ENCODE peak calls at places on chromosomes 5 and 9, in nine cellular contexts. One of them, this sample, is unnamed.

GRCh38 chr5:18811616-18812015 is 1176.4 kb downstream of the CDH18 start:
- DNase-seq in HFFc6: no peak
- DNase-seq in GM20000: no peak
- DNase-seq in GM13977: no peak
- DNase-seq in GM13976: no peak
- DNase-seq in CD8-positive, alpha-beta T cell: no peak
- DNase-seq in activated CD8-positive, alpha-beta T cell treated with anti-CD3 and anti-CD28 coated beads for 36 hours: no peak
- DNase-seq in GM10248: no peak
- DNase-seq in A549: no peak
- DNase-seq in this sample: no peak

GRCh38 chr5:149656576-149657182 is 73.4 kb upstream of the PPARGC1B start:
- DNase-seq in A549: peak
- DNase-seq in GM13976: peak
- DNase-seq in HFFc6: no peak
- DNase-seq in CD8-positive, alpha-beta T cell: no peak
- DNase-seq in GM20000: peak
- DNase-seq in GM13977: peak
- DNase-seq in activated CD8-positive, alpha-beta T cell treated with anti-CD3 and anti-CD28 coated beads for 36 hours: peak
- DNase-seq in GM10248: peak
- DNase-seq in this sample: no peak

GRCh38 chr5:179558912-179559279 is 8.5 kb downstream of the RUFY1 start:
- DNase-seq in HFFc6: no peak
- DNase-seq in GM20000: no peak
- DNase-seq in GM13976: no peak
- DNase-seq in CD8-positive, alpha-beta T cell: no peak
- DNase-seq in GM13977: peak
- DNase-seq in activated CD8-positive, alpha-beta T cell treated with anti-CD3 and anti-CD28 coated beads for 36 hours: peak
- DNase-seq in GM10248: no peak
- DNase-seq in A549: peak
- DNase-seq in this sample: no peak

GRCh38 chr9:35374910-35375309 is 115.0 kb upstream of the RUSC2 start:
- DNase-seq in CD8-positive, alpha-beta T cell: no peak
- DNase-seq in A549: no peak
- DNase-seq in GM10248: no peak
- DNase-seq in GM20000: no peak
- DNase-seq in HFFc6: no peak
- DNase-seq in GM13977: no peak
- DNase-seq in GM13976: no peak
- DNase-seq in activated CD8-positive, alpha-beta T cell treated with anti-CD3 and anti-CD28 coated beads for 36 hours: no peak
- DNase-seq in this sample: no peak

GRCh38 chr9:112945620-112946208 is 55.0 kb upstream of the SLC46A2 start:
- DNase-seq in GM10248: no peak
- DNase-seq in activated CD8-positive, alpha-beta T cell treated with anti-CD3 and anti-CD28 coated beads for 36 hours: peak
- DNase-seq in GM13977: no peak
- DNase-seq in HFFc6: no peak
- DNase-seq in A549: peak
- DNase-seq in CD8-positive, alpha-beta T cell: no peak
- DNase-seq in GM20000: no peak
- DNase-seq in GM13976: no peak
- DNase-seq in this sample: no peak

GRCh38 chr5:142585451-142585850 is 100.4 kb downstream of the FGF1 start:
- DNase-seq in GM10248: no peak
- DNase-seq in GM13977: no peak
- DNase-seq in GM20000: no peak
- DNase-seq in A549: no peak
- DNase-seq in GM13976: no peak
- DNase-seq in activated CD8-positive, alpha-beta T cell treated with anti-CD3 and anti-CD28 coated beads for 36 hours: no peak
- DNase-seq in CD8-positive, alpha-beta T cell: no peak
- DNase-seq in HFFc6: no peak
- DNase-seq in this sample: no peak

GRCh38 chr9:70566743-70567142 is 152.3 kb upstream of the KLF9 start:
- DNase-seq in activated CD8-positive, alpha-beta T cell treated with anti-CD3 and anti-CD28 coated beads for 36 hours: peak
- DNase-seq in A549: no peak
- DNase-seq in GM20000: no peak
- DNase-seq in GM13976: no peak
- DNase-seq in CD8-positive, alpha-beta T cell: no peak
- DNase-seq in GM13977: no peak
- DNase-seq in HFFc6: no peak
- DNase-seq in GM10248: no peak
- DNase-seq in this sample: no peak

GRCh38 chr9:76521906-76522305 is 62.9 kb downstream of the GCNT1 start:
- DNase-seq in GM13976: no peak
- DNase-seq in GM13977: no peak
- DNase-seq in CD8-positive, alpha-beta T cell: no peak
- DNase-seq in A549: no peak
- DNase-seq in GM10248: no peak
- DNase-seq in GM20000: no peak
- DNase-seq in HFFc6: no peak
- DNase-seq in activated CD8-positive, alpha-beta T cell treated with anti-CD3 and anti-CD28 coated beads for 36 hours: no peak
- DNase-seq in this sample: no peak

GRCh38 chr9:92504881-92505280 is 22.6 kb upstream of the ASPN start:
- DNase-seq in CD8-positive, alpha-beta T cell: no peak
- DNase-seq in activated CD8-positive, alpha-beta T cell treated with anti-CD3 and anti-CD28 coated beads for 36 hours: no peak
- DNase-seq in A549: no peak
- DNase-seq in GM20000: no peak
- DNase-seq in GM13977: no peak
- DNase-seq in HFFc6: peak
- DNase-seq in GM10248: no peak
- DNase-seq in GM13976: no peak
- DNase-seq in this sample: no peak

GRCh38 chr5:169128679-169129078 is 172.3 kb downstream of the SLIT3 start:
- DNase-seq in CD8-positive, alpha-beta T cell: no peak
- DNase-seq in GM20000: no peak
- DNase-seq in GM10248: no peak
- DNase-seq in activated CD8-positive, alpha-beta T cell treated with anti-CD3 and anti-CD28 coated beads for 36 hours: no peak
- DNase-seq in GM13977: no peak
- DNase-seq in GM13976: no peak
- DNase-seq in HFFc6: no peak
- DNase-seq in A549: no peak
- DNase-seq in this sample: no peak

GRCh38 chr5:82641362-82641988 is 363.3 kb upstream of the RPS23 start:
- DNase-seq in GM10248: peak
- DNase-seq in CD8-positive, alpha-beta T cell: no peak
- DNase-seq in activated CD8-positive, alpha-beta T cell treated with anti-CD3 and anti-CD28 coated beads for 36 hours: peak
- DNase-seq in HFFc6: peak
- DNase-seq in GM13976: peak
- DNase-seq in GM13977: peak
- DNase-seq in A549: peak
- DNase-seq in GM20000: peak
- DNase-seq in this sample: peak

GRCh38 chr5:173907686-173908371 is 19.7 kb downstream of the CPEB4 start:
- DNase-seq in GM13977: no peak
- DNase-seq in GM10248: no peak
- DNase-seq in activated CD8-positive, alpha-beta T cell treated with anti-CD3 and anti-CD28 coated beads for 36 hours: no peak
- DNase-seq in GM20000: no peak
- DNase-seq in GM13976: no peak
- DNase-seq in CD8-positive, alpha-beta T cell: no peak
- DNase-seq in HFFc6: peak
- DNase-seq in A549: no peak
- DNase-seq in this sample: no peak

GRCh38 chr5:113059232-113059805 is 82.7 kb downstream of the DCP2 start:
- DNase-seq in activated CD8-positive, alpha-beta T cell treated with anti-CD3 and anti-CD28 coated beads for 36 hours: no peak
- DNase-seq in GM13976: no peak
- DNase-seq in A549: no peak
- DNase-seq in CD8-positive, alpha-beta T cell: no peak
- DNase-seq in GM10248: no peak
- DNase-seq in GM13977: no peak
- DNase-seq in HFFc6: no peak
- DNase-seq in GM20000: no peak
- DNase-seq in this sample: no peak

GRCh38 chr5:9373586-9373985 is 172.3 kb downstream of the SEMA5A start:
- DNase-seq in GM13977: no peak
- DNase-seq in CD8-positive, alpha-beta T cell: no peak
- DNase-seq in GM10248: no peak
- DNase-seq in activated CD8-positive, alpha-beta T cell treated with anti-CD3 and anti-CD28 coated beads for 36 hours: no peak
- DNase-seq in GM20000: no peak
- DNase-seq in HFFc6: no peak
- DNase-seq in A549: no peak
- DNase-seq in GM13976: no peak
- DNase-seq in this sample: no peak

GRCh38 chr9:108297025-108297424 is 558.8 kb downstream of the ACTL7B start:
- DNase-seq in A549: no peak
- DNase-seq in GM13977: no peak
- DNase-seq in GM20000: no peak
- DNase-seq in HFFc6: peak
- DNase-seq in GM10248: no peak
- DNase-seq in CD8-positive, alpha-beta T cell: no peak
- DNase-seq in GM13976: no peak
- DNase-seq in activated CD8-positive, alpha-beta T cell treated with anti-CD3 and anti-CD28 coated beads for 36 hours: no peak
- DNase-seq in this sample: no peak

DNA sequence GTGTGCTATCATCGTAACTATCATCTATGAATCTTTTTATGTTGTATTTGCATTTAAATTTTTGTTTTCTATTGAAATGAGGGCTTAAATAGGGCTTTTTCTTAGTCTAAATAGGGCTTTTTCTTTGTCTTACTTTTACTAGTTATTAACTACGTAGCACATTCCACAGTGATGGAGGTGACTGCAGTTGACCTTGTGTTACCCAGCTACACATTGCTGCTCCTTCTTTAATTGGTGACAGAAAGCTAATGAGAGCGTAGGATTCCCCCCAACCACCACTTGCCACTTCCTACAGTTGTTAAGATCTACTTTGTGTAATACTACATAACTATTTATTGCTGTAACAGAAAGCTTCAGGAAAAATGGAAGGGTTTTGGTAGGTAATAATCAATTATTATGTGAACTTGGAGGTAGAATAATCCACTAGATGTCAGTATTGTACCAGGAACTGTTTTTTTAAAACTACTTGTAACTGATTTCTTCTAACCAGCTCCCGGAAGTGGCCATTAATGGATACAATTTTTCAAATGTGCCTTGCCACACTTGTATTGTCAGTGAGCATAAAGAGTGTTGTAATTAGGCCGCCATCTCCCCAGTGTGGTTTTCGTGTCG is 18.0 kb downstream of the MTRR start:
- DNase-seq in A549: peak
- DNase-seq in GM20000: no peak
- DNase-seq in HFFc6: peak
- DNase-seq in GM13976: peak
- DNase-seq in activated CD8-positive, alpha-beta T cell treated with anti-CD3 and anti-CD28 coated beads for 36 hours: no peak
- DNase-seq in GM10248: peak
- DNase-seq in GM13977: peak
- DNase-seq in CD8-positive, alpha-beta T cell: no peak
- DNase-seq in this sample: no peak
- TF ChIP-seq CTCF in A549: peak
- TF ChIP-seq CTCF in GM20000: no peak
- TF ChIP-seq CTCF in HFFc6: peak
- TF ChIP-seq CTCF in GM13976: no peak
- TF ChIP-seq CTCF in activated CD8-positive, alpha-beta T cell treated with anti-CD3 and anti-CD28 coated beads for 36 hours: peak
- TF ChIP-seq CTCF in GM10248: peak
- TF ChIP-seq CTCF in GM13977: peak
- TF ChIP-seq CTCF in CD8-positive, alpha-beta T cell: peak
- TF ChIP-seq CTCF in this sample: peak

GRCh38 chr5:128695791-128696520 is 157.9 kb upstream of the FBN2 start:
- DNase-seq in GM20000: no peak
- DNase-seq in GM10248: no peak
- DNase-seq in HFFc6: peak
- DNase-seq in GM13976: no peak
- DNase-seq in A549: no peak
- DNase-seq in GM13977: no peak
- DNase-seq in CD8-positive, alpha-beta T cell: no peak
- DNase-seq in activated CD8-positive, alpha-beta T cell treated with anti-CD3 and anti-CD28 coated beads for 36 hours: no peak
- DNase-seq in this sample: no peak
- TF ChIP-seq CTCF in GM20000: peak
- TF ChIP-seq CTCF in GM10248: no peak
- TF ChIP-seq CTCF in HFFc6: peak
- TF ChIP-seq CTCF in GM13976: no peak
- TF ChIP-seq CTCF in A549: no peak
- TF ChIP-seq CTCF in GM13977: peak
- TF ChIP-seq CTCF in CD8-positive, alpha-beta T cell: no peak
- TF ChIP-seq CTCF in activated CD8-positive, alpha-beta T cell treated with anti-CD3 and anti-CD28 coated beads for 36 hours: no peak
- TF ChIP-seq CTCF in this sample: no peak

GRCh38 chr9:33791117-33791516 is 4.2 kb upstream of the PRSS3 start:
- DNase-seq in GM20000: no peak
- DNase-seq in HFFc6: peak
- DNase-seq in GM13976: no peak
- DNase-seq in A549: no peak
- DNase-seq in GM10248: no peak
- DNase-seq in CD8-positive, alpha-beta T cell: no peak
- DNase-seq in activated CD8-positive, alpha-beta T cell treated with anti-CD3 and anti-CD28 coated beads for 36 hours: no peak
- DNase-seq in GM13977: no peak
- DNase-seq in this sample: peak

GRCh38 chr9:33785914-33786313 is 9.4 kb upstream of the PRSS3 start:
- DNase-seq in GM10248: no peak
- DNase-seq in GM13976: no peak
- DNase-seq in A549: no peak
- DNase-seq in HFFc6: peak
- DNase-seq in CD8-positive, alpha-beta T cell: no peak
- DNase-seq in activated CD8-positive, alpha-beta T cell treated with anti-CD3 and anti-CD28 coated beads for 36 hours: peak
- DNase-seq in GM20000: no peak
- DNase-seq in GM13977: no peak
- DNase-seq in this sample: no peak

GRCh38 chr9:33782395-33783152 is 12.8 kb upstream of the PRSS3 start:
- DNase-seq in CD8-positive, alpha-beta T cell: no peak
- DNase-seq in GM13976: no peak
- DNase-seq in GM20000: no peak
- DNase-seq in activated CD8-positive, alpha-beta T cell treated with anti-CD3 and anti-CD28 coated beads for 36 hours: no peak
- DNase-seq in HFFc6: no peak
- DNase-seq in GM13977: no peak
- DNase-seq in GM10248: no peak
- DNase-seq in A549: no peak
- DNase-seq in this sample: no peak

GRCh38 chr9:33787839-33788238 is 7.5 kb upstream of the PRSS3 start:
- DNase-seq in GM20000: no peak
- DNase-seq in GM13976: no peak
- DNase-seq in activated CD8-positive, alpha-beta T cell treated with anti-CD3 and anti-CD28 coated beads for 36 hours: no peak
- DNase-seq in A549: no peak
- DNase-seq in CD8-positive, alpha-beta T cell: no peak
- DNase-seq in HFFc6: no peak
- DNase-seq in GM13977: no peak
- DNase-seq in GM10248: no peak
- DNase-seq in this sample: no peak
- TF ChIP-seq CTCF in GM20000: no peak
- TF ChIP-seq CTCF in GM13976: no peak
- TF ChIP-seq CTCF in activated CD8-positive, alpha-beta T cell treated with anti-CD3 and anti-CD28 coated beads for 36 hours: no peak
- TF ChIP-seq CTCF in A549: no peak
- TF ChIP-seq CTCF in CD8-positive, alpha-beta T cell: no peak
- TF ChIP-seq CTCF in HFFc6: peak
- TF ChIP-seq CTCF in GM13977: peak
- TF ChIP-seq CTCF in GM10248: peak
- TF ChIP-seq CTCF in this sample: no peak

DNA sequence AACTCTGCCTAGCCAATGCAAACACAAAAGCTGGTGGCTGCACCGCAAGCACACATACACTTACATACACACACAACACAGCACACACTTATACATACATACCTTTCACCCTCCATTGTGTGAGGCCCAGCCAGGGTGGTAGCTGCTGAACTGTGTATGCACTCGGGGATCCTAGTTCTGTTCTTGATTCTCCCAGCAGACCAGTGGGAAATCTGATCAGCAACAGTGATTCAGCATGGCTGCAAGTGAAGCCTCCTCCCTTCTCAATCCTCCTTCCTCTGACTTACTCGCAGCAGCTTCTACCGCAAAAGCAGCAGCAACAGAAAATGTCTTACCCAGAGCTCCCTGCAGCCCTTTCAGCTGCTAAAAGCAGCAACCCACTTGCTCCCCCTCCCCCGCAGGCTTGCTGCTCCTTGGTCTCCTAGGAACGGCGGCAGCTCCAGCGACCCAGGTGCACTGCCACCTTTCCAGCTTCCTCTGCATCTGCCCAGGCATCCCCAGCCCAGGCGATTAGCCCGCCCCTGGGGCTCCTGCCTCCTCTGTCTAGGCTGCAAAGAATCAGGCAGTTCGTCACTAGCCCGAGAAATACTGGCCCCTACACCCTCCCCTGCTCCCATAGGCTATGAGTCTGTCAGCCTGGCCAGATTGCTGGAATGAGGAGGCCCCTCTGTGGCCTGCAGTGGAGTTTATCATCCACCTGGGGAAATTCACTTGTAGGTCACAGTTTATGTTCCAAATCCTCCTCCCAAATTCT is at the start of gene KLHL3:
- DNase-seq in GM10248: peak
- DNase-seq in CD8-positive, alpha-beta T cell: no peak
- DNase-seq in GM20000: peak
- DNase-seq in HFFc6: no peak
- DNase-seq in GM13977: peak
- DNase-seq in A549: no peak
- DNase-seq in GM13976: peak
- DNase-seq in activated CD8-positive, alpha-beta T cell treated with anti-CD3 and anti-CD28 coated beads for 36 hours: peak
- DNase-seq in this sample: no peak
- TF ChIP-seq CTCF in GM10248: peak
- TF ChIP-seq CTCF in CD8-positive, alpha-beta T cell: no peak
- TF ChIP-seq CTCF in GM20000: no peak
- TF ChIP-seq CTCF in HFFc6: no peak
- TF ChIP-seq CTCF in GM13977: peak
- TF ChIP-seq CTCF in A549: no peak
- TF ChIP-seq CTCF in GM13976: peak
- TF ChIP-seq CTCF in activated CD8-positive, alpha-beta T cell treated with anti-CD3 and anti-CD28 coated beads for 36 hours: no peak
- TF ChIP-seq CTCF in this sample: no peak